ENCODE peak calls at places on chromosomes 5 and 9, in four cellular contexts. T is SW 1271; V is activated naive CD4-positive, alpha-beta T cell treated with Interleukin-2 at 50 U/mL for 16 hours; Y is pulmonary artery endothelial cell. D is an unnamed sample.

GRCh38 chr9:14497476-14497875 is 183.5 kb upstream of the NFIB start:
- DNase-seq in V (no peak), T (no peak), Y (no peak), D (no peak)

GRCh38 chr9:16773116-16773515 is 97.4 kb downstream of the BNC2 start:
- DNase-seq in T (no peak), Y (no peak), V (no peak), D (no peak)

GRCh38 chr9:124629600-124629999 is 122.4 kb upstream of the NR5A1 start:
- DNase-seq in T (no peak), Y (no peak), V (no peak), D (no peak)

GRCh38 chr5:72161951-72162350 is 54.7 kb downstream of the MAP1B start:
- DNase-seq in Y (no peak), V (no peak), T (no peak), D (no peak)

GRCh38 chr9:135948873-135949665 is 12.1 kb downstream of the UBAC1 start:
- DNase-seq in V (no peak), Y (no peak), T (no peak), D (no peak)

GRCh38 chr5:34676409-34676808 is 20.3 kb downstream of the RAI14 start:
- DNase-seq in Y (no peak), V (no peak), T (no peak), D (no peak)

GRCh38 chr5:172800088-172800551 is 29.1 kb upstream of the DUSP1 start:
- DNase-seq in V (no peak), T (no peak), Y (no peak), D (peak; percentile 99)

GRCh38 chr9:109604788-109605187 is 106.7 kb upstream of the PTPN3 start:
- DNase-seq in Y (no peak), T (no peak), V (no peak), D (no peak)

GRCh38 chr5:177129206-177129605 is 4.4 kb upstream of the NSD1 start:
- DNase-seq in T (no peak), Y (no peak), V (no peak), D (no peak)

GRCh38 chr9:92097997-92098482 is 17.2 kb downstream of the SPTLC1 start:
- DNase-seq in Y (peak; percentile 70), T (no peak), V (peak; percentile 46), D (no peak)

GRCh38 chr5:148043705-148044104 is 20.1 kb upstream of the SPINK5 start:
- DNase-seq in T (no peak), V (no peak), Y (no peak), D (no peak)

GRCh38 chr5:66171349-66172344 is 27.5 kb downstream of the SREK1 start:
- DNase-seq in Y (peak; percentile 22), T (no peak), V (peak; percentile 44), D (peak; percentile 69)

GRCh38 chr9:95724253-95724991 is 151.1 kb upstream of the ERCC6L2 start:
- DNase-seq in Y (no peak), V (peak; percentile 58), T (no peak), D (no peak)

GRCh38 chr9:90645721-90646120 is 3.1 kb upstream of the DIRAS2 start:
- DNase-seq in V (no peak), Y (no peak), T (no peak), D (no peak)

GRCh38 chr5:109455598-109456096 is 45.9 kb upstream of the PJA2 start:
- DNase-seq in Y (peak; percentile 99), T (no peak), V (no peak), D (peak; percentile 100)

GRCh38 chr5:59500014-59500413 is 393.5 kb downstream of the PDE4D start:
- DNase-seq in Y (no peak), V (no peak), T (no peak), D (no peak)

GRCh38 chr5:78269088-78269703 is 25.3 kb downstream of the AP3B1 start:
- DNase-seq in Y (no peak), T (no peak), V (no peak), D (peak; percentile 33)

GRCh38 chr9:97889941-97890557 is 32.3 kb downstream of the TRMO start:
- DNase-seq in Y (no peak), T (no peak), V (peak; percentile 68), D (peak; percentile 6)

GRCh38 chr5:142717582-142718215 is 31.8 kb upstream of the FGF1 start:
- DNase-seq in Y (peak; percentile 51), V (no peak), T (no peak), D (peak; percentile 67)

GRCh38 chr9:124257865-124258764 is at the start of gene NEK6:
- DNase-seq in Y (no peak), V (peak; percentile 46), T (no peak), D (peak; percentile 75)

GRCh38 chr9:131475956-131476776 is 26.6 kb upstream of the POMT1 start:
- DNase-seq in Y (no peak), T (no peak), V (no peak), D (no peak)

GRCh38 chr5:100900142-100900795 is 2.8 kb downstream of the ST8SIA4 start:
- DNase-seq in V (peak; percentile 61), T (no peak), Y (peak; percentile 37), D (peak; percentile 64)

D was measured in mesenchymal stem cell.